ENCODE peak calls at places on chromosomes 6 and 20, in nine cellular contexts. E is MM.1S, D is esophagus squamous epithelium, X is uterus, J is GM06990, M is choroid plexus epithelial cell, H is psoas muscle, W is dorsolateral prefrontal cortex, G is lower leg skin. K is an unnamed sample.

GRCh38 chr6:52020961-52021570 is 66.3 kb downstream of the PKHD1 start:
- DNase-seq in E (no peak), D (no peak), X (no peak), J (no peak), M (peak), H (no peak), W (no peak), G (no peak), K (peak)

GRCh38 chr6:72084992-72085569 is 198.7 kb downstream of the RIMS1 start:
- DNase-seq in E (peak), D (no peak), X (no peak), J (no peak), M (peak), H (no peak), W (no peak), G (no peak), K (peak)

GRCh38 chr20:50723672-50724071 is 7.7 kb upstream of the PARD6B start:
- DNase-seq in E (no peak), D (no peak), X (no peak), J (no peak), M (no peak), H (no peak), W (no peak), G (no peak), K (no peak)

GRCh38 chr6:4388675-4389074 is 253.3 kb upstream of the ECI2 start:
- DNase-seq in E (no peak), D (no peak), X (no peak), J (no peak), M (no peak), H (no peak), W (no peak), G (no peak), K (no peak)

GRCh38 chr6:128508588-128509296 is 11.7 kb downstream of the PTPRK start:
- DNase-seq in E (no peak), D (no peak), X (no peak), J (no peak), M (peak), H (no peak), W (no peak), G (no peak), K (peak)

GRCh38 chr6:157488058-157488457 is 107.1 kb downstream of the ZDHHC14 start:
- DNase-seq in E (no peak), D (no peak), X (no peak), J (no peak), M (no peak), H (no peak), W (no peak), G (no peak), K (no peak)

GRCh38 chr6:107794771-107795170 is 29.3 kb downstream of the SCML4 start:
- DNase-seq in E (no peak), D (no peak), X (no peak), J (no peak), M (no peak), H (no peak), W (no peak), G (no peak), K (no peak)

GRCh38 chr20:4569092-4569491 is 152.6 kb upstream of the PRND start:
- DNase-seq in E (no peak), D (no peak), X (no peak), J (no peak), M (no peak), H (no peak), W (no peak), G (no peak), K (no peak)

GRCh38 chr6:162889303-162889702 is 161.5 kb downstream of the PACRG start:
- DNase-seq in E (no peak), D (no peak), X (no peak), J (no peak), M (no peak), H (no peak), W (no peak), G (no peak), K (no peak)

GRCh38 chr20:36506253-36506652 is 35.1 kb upstream of the MYL9 start:
- DNase-seq in E (peak), D (no peak), X (no peak), J (no peak), M (peak), H (no peak), W (no peak), G (no peak), K (peak)

DNA sequence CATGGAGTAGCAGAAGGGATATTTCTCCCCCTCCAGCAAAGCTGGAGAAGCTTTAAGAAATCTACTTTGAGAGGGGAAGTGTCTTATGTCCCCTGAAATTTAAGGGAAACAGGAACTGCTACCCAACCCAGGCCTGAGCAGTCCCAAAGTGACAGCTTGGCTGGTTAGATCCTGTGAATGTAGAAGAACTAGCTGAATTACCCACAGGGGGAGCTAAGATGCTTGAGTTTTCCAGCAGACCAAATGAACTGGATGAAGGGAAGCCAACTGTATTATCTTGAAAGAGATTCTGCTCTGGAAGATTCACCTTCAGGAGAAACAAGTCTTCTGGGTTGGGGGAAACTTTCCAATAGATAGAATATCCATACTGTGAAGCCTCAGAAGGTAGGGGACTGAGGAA is 303.3 kb upstream of the MMS22L start:
- DNase-seq in E (no peak), D (no peak), X (no peak), J (no peak), M (peak), H (no peak), W (no peak), G (no peak), K (peak)
- TF ChIP-seq CTCF in E (peak), D (no peak), X (no peak), J (peak), M (peak), H (peak), W (peak), G (no peak), K (no peak)

GRCh38 chr6:26027491-26028211 is 59.6 kb upstream of the HFE start:
- DNase-seq in E (no peak), D (no peak), X (no peak), J (no peak), M (no peak), H (no peak), W (no peak), G (no peak), K (no peak)

GRCh38 chr6:26024651-26025046 is 62.0 kb downstream of the TRIM38 start:
- DNase-seq in E (no peak), D (no peak), X (no peak), J (no peak), M (no peak), H (no peak), W (no peak), G (no peak), K (no peak)

GRCh38 chr6:26025047-26025893 is 62.0 kb upstream of the HFE start:
- DNase-seq in E (peak), D (no peak), X (no peak), J (no peak), M (peak), H (no peak), W (no peak), G (no peak), K (peak)

GRCh38 chr6:26026833-26027490 is 60.3 kb upstream of the HFE start:
- DNase-seq in E (peak), D (peak), X (peak), J (peak), M (peak), H (peak), W (peak), G (peak), K (peak)

DNA sequence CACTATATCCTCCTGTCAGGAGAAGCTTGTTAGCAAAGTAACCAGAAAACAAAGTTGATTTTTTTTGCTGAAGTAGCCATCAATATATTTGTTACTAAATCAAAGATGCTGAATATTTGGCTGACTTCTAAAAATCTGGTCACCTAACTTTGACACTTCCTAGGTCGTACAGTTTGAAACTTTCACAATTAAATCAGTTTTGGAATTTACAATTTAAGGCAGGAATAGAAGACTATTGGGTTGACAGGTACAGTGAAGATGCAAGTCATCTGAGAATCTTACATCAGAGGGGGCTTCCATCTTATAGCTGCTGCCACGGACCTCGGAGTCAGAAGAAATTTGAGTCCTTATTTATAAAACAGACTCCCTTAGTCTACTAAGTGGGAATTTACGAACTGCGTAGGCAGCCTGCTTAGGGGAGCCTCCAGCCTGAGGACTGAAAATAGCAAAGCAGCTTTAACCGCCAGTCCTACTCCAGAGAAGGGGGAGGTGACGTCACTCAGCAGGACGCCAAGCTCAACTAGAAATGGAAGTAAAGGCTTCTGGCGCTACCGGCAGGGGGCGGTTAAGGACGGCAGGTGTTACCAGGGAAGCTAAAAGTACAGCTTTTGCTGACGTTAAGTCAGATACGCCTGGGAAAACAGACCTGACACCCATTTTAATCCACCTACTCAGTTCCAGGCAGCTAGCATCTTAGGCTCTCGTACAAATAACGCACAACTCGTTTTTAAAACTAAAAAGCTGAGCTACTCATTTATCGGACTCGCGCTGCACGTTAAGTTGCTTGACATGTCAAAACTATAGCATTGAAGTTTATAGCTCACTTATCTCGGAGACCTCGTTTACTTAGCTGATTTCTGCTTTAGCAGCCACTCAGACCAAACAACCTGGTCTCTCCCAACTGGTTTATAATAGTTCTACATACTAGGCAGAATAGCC is 61.1 kb upstream of the HFE start:
- DNase-seq in E (peak), D (peak), X (peak), J (peak), M (peak), H (peak), W (peak), G (peak), K (peak)
- TF ChIP-seq CTCF in E (peak), D (peak), X (peak), J (peak), M (peak), H (peak), W (peak), G (no peak), K (peak)

GRCh38 chr6:32252326-32253009 is 28.6 kb upstream of the NOTCH4 start:
- DNase-seq in E (peak), D (no peak), X (no peak), J (no peak), M (peak), H (no peak), W (no peak), G (no peak), K (no peak)

GRCh38 chr6:32254761-32255211 is 30.9 kb upstream of the NOTCH4 start:
- DNase-seq in E (no peak), D (no peak), X (peak), J (no peak), M (no peak), H (no peak), W (no peak), G (no peak), K (no peak)

GRCh38 chr6:32255212-32256153 is 31.6 kb upstream of the NOTCH4 start:
- DNase-seq in E (peak), D (no peak), X (peak), J (peak), M (peak), H (peak), W (peak), G (peak), K (peak)
- TF ChIP-seq CTCF in E (peak), D (peak), X (peak), J (peak), M (peak), H (peak), W (peak), G (no peak), K (peak)

GRCh38 chr20:59561614-59562277 is 42.6 kb upstream of the PHACTR3 start:
- DNase-seq in E (no peak), D (no peak), X (no peak), J (no peak), M (no peak), H (no peak), W (no peak), G (no peak), K (no peak)

GRCh38 chr20:59559863-59560262 is 44.5 kb upstream of the PHACTR3 start:
- DNase-seq in E (no peak), D (no peak), X (no peak), J (no peak), M (no peak), H (no peak), W (no peak), G (no peak), K (no peak)

GRCh38 chr20:59559024-59559817 is 45.1 kb upstream of the PHACTR3 start:
- DNase-seq in E (no peak), D (no peak), X (no peak), J (no peak), M (no peak), H (no peak), W (no peak), G (no peak), K (no peak)

GRCh38 chr20:59561228-59561605 is 43.1 kb upstream of the PHACTR3 start:
- DNase-seq in E (no peak), D (no peak), X (no peak), J (no peak), M (no peak), H (no peak), W (no peak), G (no peak), K (peak)

GRCh38 chr20:59560588-59561227 is 43.6 kb upstream of the PHACTR3 start:
- DNase-seq in E (peak), D (no peak), X (no peak), J (no peak), M (peak), H (no peak), W (no peak), G (no peak), K (peak)
- TF ChIP-seq CTCF in E (peak), D (no peak), X (no peak), J (peak), M (peak), H (peak), W (peak), G (no peak), K (peak)

K was measured in MCF 10A.